ENCODE peak calls at places on chromosomes 11 and 22, in nine cellular contexts. N, V, B, M, S, K, P, X and Z are unnamed samples.

GRCh38 chr11:73331138-73331916 is 23.3 kb downstream of the ARHGEF17 start:
- DNase-seq in N (no peak), V (no peak), B (no peak), M (no peak), S (no peak), K (no peak), P (no peak), X (no peak), Z (no peak)

GRCh38 chr11:13000721-13001120 is 8.4 kb upstream of the RASSF10 start:
- DNase-seq in N (no peak), V (no peak), B (no peak), M (no peak), S (no peak), K (no peak), P (no peak), X (no peak), Z (no peak)

GRCh38 chr22:50271519-50271970 is 1.4 kb upstream of the MAPK11 start:
- DNase-seq in N (no peak), V (peak), B (no peak), M (no peak), S (no peak), K (peak), P (no peak), X (no peak), Z (no peak)

GRCh38 chr11:60782393-60783140 is 2.6 kb upstream of the MS4A10 start:
- DNase-seq in N (no peak), V (no peak), B (no peak), M (no peak), S (no peak), K (no peak), P (no peak), X (no peak), Z (no peak)

GRCh38 chr11:111765320-111765983 is 737 bp downstream of the PPP2R1B start:
- DNase-seq in N (no peak), V (peak), B (peak), M (no peak), S (peak), K (no peak), P (no peak), X (no peak), Z (peak)

GRCh38 chr11:123111465-123111864 is 49.5 kb upstream of the HSPA8 start:
- DNase-seq in N (peak), V (peak), B (peak), M (no peak), S (peak), K (no peak), P (no peak), X (no peak), Z (no peak)

GRCh38 chr11:33135216-33135615 is 26.1 kb downstream of the CSTF3 start:
- DNase-seq in N (no peak), V (no peak), B (no peak), M (no peak), S (no peak), K (no peak), P (no peak), X (no peak), Z (no peak)

GRCh38 chr11:89491141-89491690 is at the start of gene NOX4:
- DNase-seq in N (no peak), V (no peak), B (no peak), M (peak), S (no peak), K (no peak), P (no peak), X (peak), Z (no peak)

GRCh38 chr11:47271961-47272661 is 2.2 kb downstream of the MADD start:
- DNase-seq in N (no peak), V (peak), B (no peak), M (no peak), S (no peak), K (no peak), P (no peak), X (no peak), Z (no peak)

GRCh38 chr22:26977741-26978140 is 320.4 kb downstream of the MIAT start:
- DNase-seq in N (no peak), V (no peak), B (no peak), M (no peak), S (no peak), K (no peak), P (no peak), X (no peak), Z (peak)

GRCh38 chr11:31806944-31807790 is 4.0 kb downstream of the PAX6 start:
- DNase-seq in N (no peak), V (no peak), B (no peak), M (no peak), S (no peak), K (no peak), P (no peak), X (no peak), Z (no peak)

GRCh38 chr11:60345489-60345888 is 18.4 kb downstream of the MS4A6E start:
- DNase-seq in N (no peak), V (peak), B (no peak), M (no peak), S (peak), K (no peak), P (no peak), X (no peak), Z (no peak)

GRCh38 chr22:30422481-30423295 is 2.9 kb upstream of the MTFP1 start:
- DNase-seq in N (no peak), V (peak), B (no peak), M (no peak), S (peak), K (no peak), P (no peak), X (peak), Z (peak)

GRCh38 chr11:27201454-27202302 is 161.1 kb downstream of the BBOX1 start:
- DNase-seq in N (peak), V (peak), B (no peak), M (no peak), S (no peak), K (no peak), P (no peak), X (no peak), Z (peak)

GRCh38 chr22:42716221-42716620 is 4.4 kb downstream of the A4GALT start:
- DNase-seq in N (no peak), V (no peak), B (no peak), M (no peak), S (no peak), K (no peak), P (no peak), X (no peak), Z (no peak)

GRCh38 chr11:60193687-60194433 is 11.0 kb upstream of the MS4A6A start:
- DNase-seq in N (no peak), V (peak), B (peak), M (peak), S (peak), K (peak), P (peak), X (no peak), Z (peak)

GRCh38 chr11:33773399-33774355 is 643 bp downstream of the FBXO3 start:
- DNase-seq in N (no peak), V (peak), B (peak), M (no peak), S (no peak), K (peak), P (peak), X (peak), Z (peak)

GRCh38 chr11:130761560-130762220 is 154.6 kb downstream of the SNX19 start:
- DNase-seq in N (no peak), V (no peak), B (no peak), M (peak), S (no peak), K (no peak), P (no peak), X (no peak), Z (no peak)

GRCh38 chr11:15569626-15570025 is 454.9 kb downstream of the INSC start:
- DNase-seq in N (no peak), V (no peak), B (no peak), M (no peak), S (no peak), K (no peak), P (no peak), X (no peak), Z (no peak)

GRCh38 chr11:35418282-35418846 is 994 bp downstream of the SLC1A2 start:
- DNase-seq in N (no peak), V (no peak), B (no peak), M (no peak), S (no peak), K (no peak), P (no peak), X (no peak), Z (no peak)

GRCh38 chr11:120316880-120317688 is 8.0 kb upstream of the TLCD5 start:
- DNase-seq in N (no peak), V (no peak), B (no peak), M (no peak), S (no peak), K (peak), P (no peak), X (peak), Z (peak)

GRCh38 chr22:39984006-39984405 is 10.7 kb upstream of the FAM83F start:
- DNase-seq in N (no peak), V (no peak), B (no peak), M (no peak), S (no peak), K (no peak), P (no peak), X (no peak), Z (no peak)

GRCh38 chr11:18749681-18750319 is 23.8 kb upstream of the IGSF22 start:
- DNase-seq in N (no peak), V (peak), B (no peak), M (no peak), S (no peak), K (no peak), P (no peak), X (no peak), Z (no peak)